ENCODE peak calls at places on chromosomes 3 and 15, in eight cellular contexts. D, K, X, W, F, O, J and I are unnamed samples.

GRCh38 chr15:56869573-56869972 is 48.9 kb upstream of the TCF12 start:
- DNase-seq in D (peak; percentile 36), K (peak; percentile 57), X (peak; percentile 27), W (no peak), F (no peak), O (peak; percentile 49), J (no peak), I (no peak)

GRCh38 chr15:71697999-71698398 is 112.4 kb upstream of the NR2E3 start:
- DNase-seq in D (no peak), K (no peak), X (no peak), W (no peak), F (no peak), O (no peak), J (no peak), I (no peak)

GRCh38 chr3:133662256-133662773 is 574 bp upstream of the TOPBP1 start:
- DNase-seq in D (no peak), K (peak; percentile 15), X (peak; percentile 28), W (no peak), F (no peak), O (peak; percentile 27), J (no peak), I (no peak)

GRCh38 chr3:153320585-153321128 is 158.6 kb downstream of the RAP2B start:
- DNase-seq in D (no peak), K (no peak), X (no peak), W (no peak), F (no peak), O (peak; percentile 16), J (no peak), I (no peak)

GRCh38 chr15:72173864-72174550 is 23.6 kb downstream of the GRAMD2A start:
- DNase-seq in D (no peak), K (no peak), X (no peak), W (no peak), F (no peak), O (no peak), J (no peak), I (no peak)

GRCh38 chr15:52559583-52559982 is 9.2 kb downstream of the ARPP19 start:
- DNase-seq in D (no peak), K (no peak), X (peak; percentile 61), W (peak; percentile 46), F (no peak), O (peak; percentile 38), J (no peak), I (no peak)

GRCh38 chr15:78193731-78194567 is 40.4 kb downstream of the ACSBG1 start:
- DNase-seq in D (peak; percentile 17), K (no peak), X (no peak), W (no peak), F (no peak), O (no peak), J (no peak), I (no peak)

GRCh38 chr15:63373866-63374548 is 7.6 kb downstream of the CA12 start:
- DNase-seq in D (no peak), K (no peak), X (no peak), W (no peak), F (no peak), O (no peak), J (no peak), I (no peak)

GRCh38 chr3:196122021-196122687 is 40.3 kb upstream of the TFRC start:
- DNase-seq in D (no peak), K (no peak), X (no peak), W (no peak), F (no peak), O (no peak), J (no peak), I (no peak)

GRCh38 chr15:62648954-62649353 is 393.6 kb upstream of the TPM1 start:
- DNase-seq in D (no peak), K (no peak), X (no peak), W (no peak), F (no peak), O (peak; percentile 31), J (no peak), I (no peak)

GRCh38 chr15:73362900-73363299 is 5.9 kb downstream of the HCN4 start:
- DNase-seq in D (no peak), K (no peak), X (no peak), W (no peak), F (no peak), O (no peak), J (no peak), I (no peak)

GRCh38 chr3:85560088-85560790 is 601.5 kb downstream of the CADM2 start:
- DNase-seq in D (peak; percentile 53), K (no peak), X (peak; percentile 1), W (no peak), F (no peak), O (peak; percentile 35), J (no peak), I (no peak)

GRCh38 chr15:56484284-56484683 is 19.3 kb upstream of the MNS1 start:
- DNase-seq in D (no peak), K (no peak), X (no peak), W (no peak), F (no peak), O (no peak), J (no peak), I (no peak)

GRCh38 chr3:150414989-150415388 is 6.9 kb downstream of the TSC22D2 start:
- DNase-seq in D (no peak), K (no peak), X (no peak), W (no peak), F (no peak), O (no peak), J (peak; percentile 16), I (no peak)

GRCh38 chr3:115248274-115248673 is 101.2 kb upstream of the ZBTB20 start:
- DNase-seq in D (no peak), K (no peak), X (no peak), W (no peak), F (no peak), O (peak; percentile 49), J (no peak), I (peak; percentile 40)

GRCh38 chr3:98733055-98733777 is 29.9 kb upstream of the ST3GAL6 start:
- DNase-seq in D (peak; percentile 36), K (peak; percentile 67), X (no peak), W (no peak), F (no peak), O (peak; percentile 39), J (no peak), I (no peak)

GRCh38 chr15:60727260-60727659 is 248.3 kb upstream of the ICE2 start:
- DNase-seq in D (no peak), K (peak; percentile 56), X (no peak), W (no peak), F (no peak), O (no peak), J (no peak), I (no peak)

GRCh38 chr3:125367403-125368230 is 7.5 kb downstream of the ZNF148 start:
- DNase-seq in D (no peak), K (no peak), X (no peak), W (no peak), F (no peak), O (peak; percentile 34), J (no peak), I (no peak)

GRCh38 chr15:68372291-68372811 is 59.6 kb downstream of the ITGA11 start:
- DNase-seq in D (no peak), K (peak; percentile 75), X (peak; percentile 63), W (no peak), F (no peak), O (peak; percentile 56), J (no peak), I (no peak)
- TF ChIP-seq CTCF in D (no peak), K (peak; percentile 49), X (peak; percentile 80), W (peak; percentile 49), F (peak; percentile 73), O (peak; percentile 65), J (peak; percentile 45), I (peak; percentile 44)

GRCh38 chr3:187961366-187961765 is 192.6 kb upstream of the LPP start:
- DNase-seq in D (no peak), K (no peak), X (no peak), W (no peak), F (no peak), O (no peak), J (no peak), I (no peak)
- H3K4me3 ChIP-seq in D (no peak overlapping the region), K (no peak overlapping the region), X (no peak overlapping the region), W (no peak overlapping the region), F (no peak overlapping the region), O (no peak overlapping the region), J (no peak overlapping the region), I (no peak overlapping the region)

GRCh38 chr3:52847241-52847640 is 12.4 kb upstream of the MUSTN1 start:
- DNase-seq in D (no peak), K (no peak), X (no peak), W (no peak), F (no peak), O (no peak), J (no peak), I (no peak)

GRCh38 chr3:52844290-52844985 is 9.6 kb upstream of the MUSTN1 start:
- DNase-seq in D (no peak), K (no peak), X (no peak), W (no peak), F (no peak), O (no peak), J (no peak), I (no peak)

GRCh38 chr3:52846427-52846983 is 11.7 kb upstream of the MUSTN1 start:
- DNase-seq in D (no peak), K (no peak), X (no peak), W (no peak), F (no peak), O (no peak), J (no peak), I (no peak)

GRCh38 chr3:52845157-52845556 is 10.3 kb upstream of the MUSTN1 start:
- DNase-seq in D (peak; percentile 68), K (no peak), X (peak; percentile 31), W (no peak), F (no peak), O (peak; percentile 46), J (no peak), I (no peak)

DNA sequence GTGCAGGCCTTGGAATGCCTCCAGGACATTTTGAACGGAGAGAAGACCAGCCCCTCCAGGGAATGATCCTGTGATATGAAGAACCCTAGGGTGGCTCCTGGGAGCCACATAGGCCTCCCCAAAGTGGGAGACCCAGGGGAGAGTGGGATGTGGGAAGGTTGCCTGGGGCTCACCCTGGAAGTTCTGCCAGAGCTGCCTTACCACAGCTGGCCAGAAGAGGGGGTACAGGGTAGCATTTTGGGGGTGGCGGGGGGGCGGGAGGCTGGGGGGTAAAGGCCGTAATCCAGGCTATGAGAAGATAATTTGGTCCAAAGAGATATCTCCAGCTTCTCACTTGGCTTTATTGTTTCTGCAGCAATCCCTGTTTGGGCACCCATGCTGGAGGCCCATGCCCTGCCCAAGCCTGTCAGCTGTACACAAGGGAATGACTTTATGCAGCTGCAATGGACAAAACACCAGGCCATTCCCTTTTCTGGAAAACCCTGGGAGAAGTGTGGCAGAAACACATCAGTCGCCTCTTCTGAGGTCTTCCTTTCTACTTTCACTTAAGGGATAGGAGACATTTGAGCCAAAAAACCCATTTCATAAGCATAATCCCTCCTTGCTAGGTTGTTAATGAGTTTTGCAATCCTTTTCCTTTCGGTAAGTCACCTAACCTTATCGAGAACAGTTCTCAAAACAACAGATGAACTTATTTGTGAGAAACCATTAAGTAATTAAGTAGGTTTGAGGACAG is 11.0 kb upstream of the MUSTN1 start:
- DNase-seq in D (no peak), K (peak; percentile 19), X (no peak), W (no peak), F (no peak), O (no peak), J (no peak), I (no peak)
- TF ChIP-seq CTCF in D (peak; percentile 57), K (peak; percentile 53), X (peak; percentile 59), W (peak; percentile 30), F (peak; percentile 35), O (peak; percentile 35), J (peak; percentile 42), I (peak; percentile 49)

DNA sequence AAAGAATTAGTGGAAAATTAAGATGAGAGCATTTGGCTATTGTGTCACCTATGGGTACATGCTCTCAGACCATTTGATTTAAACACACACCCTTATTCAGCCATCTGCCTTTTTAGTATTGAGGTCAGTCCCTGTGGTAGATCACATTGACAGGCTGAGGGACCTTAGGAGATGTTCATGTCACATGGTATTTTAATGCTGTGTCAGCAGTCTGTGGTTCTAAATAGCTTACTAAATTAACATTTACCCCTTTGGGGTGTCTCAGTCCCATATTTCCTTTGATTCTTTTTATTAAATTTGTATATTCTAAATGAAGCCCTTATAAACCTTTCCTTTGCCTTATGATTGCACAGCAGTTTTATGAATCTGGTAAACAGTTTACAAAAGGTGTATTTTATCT is 2.3 kb downstream of the RBM5 start:
- DNase-seq in D (no peak), K (no peak), X (no peak), W (no peak), F (no peak), O (no peak), J (no peak), I (no peak)
- H3K4me3 ChIP-seq in D (no peak overlapping the region), K (no peak overlapping the region), X (no peak overlapping the region), W (peak overlapping the region; percentile 100), F (no peak overlapping the region), O (peak overlapping the region; percentile 99), J (peak overlapping the region; percentile 99), I (no peak overlapping the region)